ENCODE peak calls at places on chromosomes 5 and 9, in seven cellular contexts. W is PC-9, Y is dorsolateral prefrontal cortex, I is astrocyte of the cerebellum, Z is IMR-90, N is body of pancreas, A is GM23338. U is an unnamed sample.

GRCh38 chr5:149732500-149733128 is 2.5 kb downstream of the PPARGC1B start:
- DNase-seq in W (no peak), Y (no peak), I (no peak), Z (no peak), N (no peak), A (peak; percentile 69), U (peak; percentile 42)

GRCh38 chr5:126443374-126443851 is 20.2 kb downstream of the GRAMD2B start:
- DNase-seq in W (no peak), Y (peak; percentile 46), I (no peak), Z (peak; percentile 18), N (no peak), A (peak; percentile 14), U (no peak)

GRCh38 chr5:2762744-2763532 is 11.5 kb upstream of the IRX2 start:
- DNase-seq in W (no peak), Y (no peak), I (no peak), Z (no peak), N (no peak), A (no peak), U (no peak)

GRCh38 chr9:107612136-107612535 is 122.6 kb upstream of the KLF4 start:
- DNase-seq in W (no peak), Y (peak; percentile 17), I (no peak), Z (no peak), N (peak; percentile 18), A (no peak), U (peak; percentile 67)

GRCh38 chr5:157022002-157022401 is 36.9 kb downstream of the HAVCR1 start:
- DNase-seq in W (no peak), Y (no peak), I (no peak), Z (no peak), N (no peak), A (no peak), U (no peak)

GRCh38 chr5:69525490-69525889 is 32.9 kb downstream of the OCLN start:
- DNase-seq in W (no peak), Y (no peak), I (no peak), Z (no peak), N (no peak), A (no peak), U (no peak)

GRCh38 chr5:93782978-93783377 is 41.6 kb upstream of the POU5F2 start:
- DNase-seq in W (no peak), Y (no peak), I (no peak), Z (peak; percentile 68), N (no peak), A (no peak), U (peak; percentile 30)

GRCh38 chr5:15008476-15008875 is 136.9 kb upstream of the ANKH start:
- DNase-seq in W (peak; percentile 99), Y (peak; percentile 67), I (peak; percentile 98), Z (peak; percentile 98), N (peak; percentile 81), A (peak; percentile 63), U (peak; percentile 98)

GRCh38 chr5:112420111-112420864 is 1.2 kb upstream of the EPB41L4A start:
- DNase-seq in W (peak; percentile 82), Y (peak; percentile 80), I (peak; percentile 28), Z (peak; percentile 5), N (peak; percentile 82), A (peak; percentile 89), U (peak; percentile 47)

DNA sequence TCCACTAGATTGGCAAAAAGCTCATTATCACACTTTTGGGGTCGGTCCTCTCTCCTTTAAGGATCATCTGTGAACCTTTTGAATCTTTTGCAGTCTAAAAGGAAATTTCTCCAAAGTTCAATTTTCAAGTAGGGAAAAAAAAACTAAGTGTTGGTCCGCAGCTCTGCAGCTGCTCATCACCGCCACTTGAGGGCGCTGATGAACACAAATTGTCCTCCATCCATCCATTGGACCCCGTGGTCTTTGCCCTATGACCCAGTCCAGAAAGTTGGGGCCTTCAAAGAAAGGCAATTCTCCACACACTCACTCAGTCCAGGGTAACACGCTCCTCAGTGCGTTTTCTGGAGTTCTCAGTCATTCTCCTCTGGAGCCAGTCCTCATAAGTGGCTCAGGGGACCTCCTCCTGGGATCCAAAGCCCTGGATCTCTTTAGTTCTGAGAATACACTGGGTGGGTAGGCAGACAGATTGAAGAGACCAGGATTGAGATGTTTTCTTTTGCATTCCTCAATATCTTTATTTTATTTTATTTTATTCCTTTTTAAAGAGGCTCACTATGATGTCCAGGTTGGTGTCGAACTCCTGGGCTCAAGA is 63.6 kb upstream of the SLC28A3 start:
- DNase-seq in W (no peak), Y (no peak), I (no peak), Z (no peak), N (no peak), A (peak; percentile 62), U (peak; percentile 3)
- TF ChIP-seq CTCF in W (peak; percentile 55), Y (peak; percentile 66), I (peak; percentile 39), Z (peak; percentile 38), N (peak; percentile 19), A (peak; percentile 86), U (peak; percentile 49)

DNA sequence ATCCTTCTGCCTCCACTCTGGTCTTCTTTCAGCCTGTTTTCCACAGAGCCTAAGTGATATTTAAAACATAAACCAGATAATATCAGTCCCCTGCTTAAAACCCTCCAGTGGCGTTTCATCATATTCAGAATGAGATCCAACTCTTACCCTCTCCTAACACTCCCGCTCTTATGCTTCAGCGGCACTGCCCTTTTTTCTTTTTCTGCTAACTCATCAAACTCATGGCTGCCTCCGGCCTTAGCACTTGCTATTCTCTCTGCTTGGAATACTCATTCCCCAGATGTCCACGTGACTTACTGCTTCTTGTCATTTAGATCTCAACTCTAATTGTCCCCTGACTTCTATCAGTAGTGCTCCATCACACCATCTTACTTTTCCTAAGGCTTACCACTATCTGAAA is 73.6 kb downstream of the PIP5K1B start:
- DNase-seq in W (no peak), Y (no peak), I (no peak), Z (no peak), N (no peak), A (no peak), U (no peak)
- H3K4me3 ChIP-seq in W (no peak overlapping the region), Y (no peak overlapping the region), I (no peak overlapping the region), Z (no peak overlapping the region), N (no peak overlapping the region), A (peak overlapping the region; percentile 72), U (no peak overlapping the region)

DNA sequence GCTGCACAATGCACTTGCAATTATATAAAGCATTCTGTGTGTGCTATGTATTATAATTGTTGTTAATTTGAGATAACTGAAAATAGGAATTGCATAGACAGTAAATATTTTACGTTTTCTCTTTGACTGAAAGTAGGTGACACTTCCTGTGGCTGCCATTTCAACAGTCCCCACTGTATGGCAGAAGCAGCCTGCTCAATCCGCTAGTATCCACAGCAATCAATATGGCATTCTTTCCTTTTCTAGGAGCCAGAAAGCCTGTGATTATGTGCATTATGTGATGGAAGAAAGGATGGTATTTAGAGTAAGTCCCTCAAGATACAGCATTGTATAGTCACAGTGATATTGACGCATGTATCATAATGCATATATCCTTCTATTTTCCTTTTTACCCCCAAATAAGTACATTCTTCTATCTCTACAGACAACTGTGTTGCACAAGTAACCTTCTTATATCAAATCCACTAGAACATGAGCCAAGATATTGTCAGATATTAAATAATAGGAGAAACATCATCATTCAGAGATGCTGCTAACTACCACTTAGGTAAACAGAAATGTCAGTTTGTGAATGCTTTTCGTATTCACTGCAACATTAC is 59.7 kb downstream of the CARTPT start:
- DNase-seq in W (peak; percentile 55), Y (peak; percentile 75), I (no peak), Z (peak; percentile 14), N (no peak), A (peak; percentile 55), U (peak; percentile 38)
- TF ChIP-seq CTCF in W (peak; percentile 90), Y (peak; percentile 66), I (peak; percentile 49), Z (peak; percentile 35), N (peak; percentile 40), A (peak; percentile 78), U (peak; percentile 63)

GRCh38 chr9:113372059-113372458 is 4.7 kb downstream of the HDHD3 start:
- DNase-seq in W (no peak), Y (no peak), I (no peak), Z (no peak), N (no peak), A (no peak), U (no peak)

GRCh38 chr9:113373255-113373654 is 3.5 kb downstream of the HDHD3 start:
- DNase-seq in W (no peak), Y (no peak), I (no peak), Z (no peak), N (no peak), A (no peak), U (no peak)

GRCh38 chr9:113373676-113374392 is 3.0 kb downstream of the HDHD3 start:
- DNase-seq in W (no peak), Y (no peak), I (no peak), Z (no peak), N (peak; percentile 23), A (no peak), U (no peak)

GRCh38 chr9:113376634-113377531 is at the start of gene HDHD3:
- DNase-seq in W (peak; percentile 78), Y (peak; percentile 69), I (no peak), Z (peak; percentile 58), N (peak; percentile 91), A (peak; percentile 92), U (peak; percentile 48)

DNA sequence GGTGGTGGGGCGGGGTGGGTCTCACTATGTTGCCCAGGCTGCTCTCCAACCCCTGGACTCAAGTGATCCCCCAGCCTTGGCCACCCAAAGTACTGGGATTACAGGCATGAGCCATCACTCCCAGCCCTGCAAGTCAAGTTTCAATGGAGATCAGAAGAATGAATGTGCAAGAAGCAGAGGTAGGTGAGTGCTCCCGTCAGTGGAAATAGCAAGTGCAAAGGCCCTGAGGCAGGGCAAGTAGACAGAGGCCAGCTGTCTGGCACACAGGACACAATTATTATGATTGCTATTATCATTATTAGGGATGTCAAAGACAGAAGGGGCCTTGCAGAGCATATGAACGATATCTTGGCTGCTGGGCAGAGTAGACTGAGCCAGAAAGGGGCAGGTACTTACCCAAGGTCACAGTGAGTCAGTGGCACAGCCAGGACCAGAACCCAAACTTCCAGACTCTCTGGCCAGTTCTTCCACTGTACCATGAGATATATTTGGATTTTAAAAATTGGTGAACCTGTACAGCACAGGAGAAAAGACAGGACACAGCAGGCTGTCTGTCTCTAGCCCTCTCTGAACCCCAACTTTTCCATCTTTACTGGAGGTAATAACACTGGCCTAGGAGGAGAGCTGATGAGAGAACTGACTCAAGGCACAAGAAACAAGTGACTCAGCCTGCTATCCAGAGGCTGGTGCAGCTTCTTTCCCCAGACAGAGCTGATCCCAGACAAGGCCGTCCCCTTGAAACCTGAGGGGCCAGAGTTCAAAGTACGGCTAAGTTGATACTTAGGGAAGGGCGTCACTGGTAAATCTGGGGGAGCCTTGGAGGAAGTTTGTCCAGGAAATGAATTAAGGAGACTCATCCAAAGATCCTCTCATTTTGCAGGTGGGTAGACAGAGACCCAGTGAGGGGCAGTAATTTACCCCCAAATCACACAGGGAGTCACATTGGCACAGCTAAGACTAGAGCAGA is 1.4 kb downstream of the HDHD3 start:
- DNase-seq in W (no peak), Y (no peak), I (no peak), Z (peak; percentile 8), N (peak; percentile 43), A (no peak), U (no peak)
- H3K4me3 ChIP-seq in W (peak overlapping the region; percentile 76), Y (peak overlapping the region; percentile 94), I (no peak overlapping the region), Z (no peak overlapping the region), N (peak overlapping the region; percentile 77), A (peak overlapping the region; percentile 85), U (no peak overlapping the region)

U was measured in fibroblast of mammary gland.